ENCODE peak calls at places on chromosomes 7 and 10, in seven cellular contexts. One of them, this sample, is unnamed. For H3K4me1, the result is how much of the 10 kb centered on the place peaks cover.

GRCh38 chr10:15313844-15314243 is 57.2 kb downstream of the FAM171A1 start:
- DNase-seq in colonic mucosa: no peak
- DNase-seq in left ventricle myocardium inferior: no peak
- DNase-seq in SK-N-SH: peak
- DNase-seq in GM23338: no peak
- DNase-seq in IMR-90: no peak
- DNase-seq in breast epithelium: no peak
- DNase-seq in this sample: peak

GRCh38 chr7:126483972-126484371 is 768.8 kb downstream of the GRM8 start:
- DNase-seq in GM23338: no peak
- DNase-seq in IMR-90: no peak
- DNase-seq in colonic mucosa: no peak
- DNase-seq in breast epithelium: no peak
- DNase-seq in left ventricle myocardium inferior: no peak
- DNase-seq in SK-N-SH: peak
- DNase-seq in this sample: peak

GRCh38 chr7:137421389-137421788 is 77.9 kb upstream of the PTN start:
- DNase-seq in IMR-90: peak
- DNase-seq in SK-N-SH: no peak
- DNase-seq in colonic mucosa: no peak
- DNase-seq in breast epithelium: no peak
- DNase-seq in GM23338: no peak
- DNase-seq in left ventricle myocardium inferior: no peak
- DNase-seq in this sample: no peak

GRCh38 chr7:18408461-18408860 is 87.1 kb upstream of the HDAC9 start:
- DNase-seq in breast epithelium: no peak
- DNase-seq in colonic mucosa: no peak
- DNase-seq in GM23338: peak
- DNase-seq in SK-N-SH: no peak
- DNase-seq in left ventricle myocardium inferior: no peak
- DNase-seq in IMR-90: peak
- DNase-seq in this sample: no peak

GRCh38 chr10:50294582-50294981 is 43.3 kb upstream of the ASAH2 start:
- DNase-seq in colonic mucosa: no peak
- DNase-seq in GM23338: no peak
- DNase-seq in left ventricle myocardium inferior: no peak
- DNase-seq in IMR-90: no peak
- DNase-seq in SK-N-SH: no peak
- DNase-seq in breast epithelium: no peak
- DNase-seq in this sample: no peak

GRCh38 chr10:25642736-25643135 is 291.3 kb upstream of the MYO3A start:
- DNase-seq in IMR-90: no peak
- DNase-seq in GM23338: no peak
- DNase-seq in SK-N-SH: no peak
- DNase-seq in breast epithelium: no peak
- DNase-seq in colonic mucosa: no peak
- DNase-seq in left ventricle myocardium inferior: no peak
- DNase-seq in this sample: no peak

GRCh38 chr7:64879097-64879730 is 23.9 kb upstream of the ZNF273 start:
- DNase-seq in IMR-90: no peak
- DNase-seq in left ventricle myocardium inferior: no peak
- DNase-seq in breast epithelium: no peak
- DNase-seq in colonic mucosa: peak
- DNase-seq in GM23338: no peak
- DNase-seq in SK-N-SH: peak
- DNase-seq in this sample: no peak

GRCh38 chr7:20787658-20788057 is 972 bp upstream of the SP8 start:
- DNase-seq in GM23338: peak
- DNase-seq in SK-N-SH: no peak
- DNase-seq in breast epithelium: no peak
- DNase-seq in colonic mucosa: no peak
- DNase-seq in IMR-90: no peak
- DNase-seq in left ventricle myocardium inferior: no peak
- DNase-seq in this sample: no peak

GRCh38 chr7:1062296-1063294 is 18.2 kb downstream of the GPR146 start:
- DNase-seq in SK-N-SH: no peak
- DNase-seq in GM23338: no peak
- DNase-seq in left ventricle myocardium inferior: no peak
- DNase-seq in IMR-90: no peak
- DNase-seq in colonic mucosa: no peak
- DNase-seq in breast epithelium: no peak
- DNase-seq in this sample: no peak

GRCh38 chr10:26481914-26482550 is 43.9 kb downstream of the APBB1IP start:
- DNase-seq in breast epithelium: no peak
- DNase-seq in IMR-90: no peak
- DNase-seq in GM23338: no peak
- DNase-seq in left ventricle myocardium inferior: no peak
- DNase-seq in colonic mucosa: no peak
- DNase-seq in SK-N-SH: no peak
- DNase-seq in this sample: no peak

GRCh38 chr10:78184851-78185692 is 151.4 kb downstream of the RPS24 start:
- DNase-seq in GM23338: no peak
- DNase-seq in breast epithelium: no peak
- DNase-seq in colonic mucosa: no peak
- DNase-seq in SK-N-SH: no peak
- DNase-seq in left ventricle myocardium inferior: no peak
- DNase-seq in IMR-90: peak
- DNase-seq in this sample: no peak

GRCh38 chr10:45480294-45480693 is 106.3 kb downstream of the ALOX5 start:
- DNase-seq in colonic mucosa: no peak
- DNase-seq in breast epithelium: no peak
- DNase-seq in SK-N-SH: no peak
- DNase-seq in GM23338: no peak
- DNase-seq in left ventricle myocardium inferior: no peak
- DNase-seq in IMR-90: no peak
- DNase-seq in this sample: no peak

GRCh38 chr7:131107343-131108211 is 220.1 kb upstream of the MKLN1 start:
- DNase-seq in colonic mucosa: peak
- DNase-seq in left ventricle myocardium inferior: peak
- DNase-seq in SK-N-SH: peak
- DNase-seq in IMR-90: peak
- DNase-seq in GM23338: peak
- DNase-seq in breast epithelium: peak
- DNase-seq in this sample: peak
- TF ChIP-seq CTCF in colonic mucosa: no peak
- TF ChIP-seq CTCF in left ventricle myocardium inferior: no peak
- TF ChIP-seq CTCF in SK-N-SH: no peak
- TF ChIP-seq CTCF in IMR-90: no peak
- TF ChIP-seq CTCF in GM23338: no peak
- TF ChIP-seq CTCF in breast epithelium: no peak
- TF ChIP-seq CTCF in this sample: no peak

DNA sequence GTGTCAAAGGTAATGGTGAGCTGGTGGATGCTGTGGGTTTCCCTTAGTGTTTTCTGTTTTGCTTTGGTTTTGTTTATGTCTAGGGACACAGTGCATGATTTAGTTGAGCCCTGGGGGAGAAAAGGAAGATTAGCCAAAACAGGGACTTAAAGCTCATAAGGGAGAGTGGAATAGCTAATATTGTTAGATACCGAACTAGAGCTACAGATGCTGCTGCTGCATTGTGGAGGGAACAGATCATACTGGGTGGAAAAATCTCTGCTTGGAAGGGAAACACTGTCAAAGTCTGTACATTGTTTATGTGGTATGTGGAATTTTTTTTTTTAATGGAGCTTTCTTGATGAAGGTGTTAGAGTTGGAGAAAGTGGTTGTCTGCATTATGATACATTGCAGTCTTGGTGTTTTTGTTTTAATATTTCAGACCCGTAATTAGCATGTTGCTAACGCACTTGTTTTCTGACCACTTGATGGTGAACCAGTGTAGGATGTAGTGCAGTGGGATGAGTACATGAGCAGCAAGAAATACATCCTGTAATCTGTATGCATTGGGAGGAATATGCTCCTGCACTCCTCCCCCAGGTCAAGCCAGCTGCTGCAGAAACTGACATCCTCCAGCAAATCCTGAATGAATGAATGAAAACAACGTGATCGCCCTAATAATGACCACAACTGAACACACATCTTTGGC is 2.2 kb downstream of the GLCCI1 start:
- DNase-seq in left ventricle myocardium inferior: no peak
- DNase-seq in SK-N-SH: peak
- DNase-seq in GM23338: no peak
- DNase-seq in IMR-90: peak
- DNase-seq in breast epithelium: no peak
- DNase-seq in colonic mucosa: peak
- DNase-seq in this sample: peak
- H3K4me3 ChIP-seq in left ventricle myocardium inferior: peak
- H3K4me3 ChIP-seq in SK-N-SH: peak
- H3K4me3 ChIP-seq in GM23338: peak
- H3K4me3 ChIP-seq in IMR-90: peak
- H3K4me3 ChIP-seq in breast epithelium: peak
- H3K4me3 ChIP-seq in colonic mucosa: peak
- H3K4me3 ChIP-seq in this sample: peak

GRCh38 chr7:2803342-2803692 is 40.8 kb downstream of the GNA12 start:
- DNase-seq in colonic mucosa: no peak
- DNase-seq in GM23338: no peak
- DNase-seq in left ventricle myocardium inferior: no peak
- DNase-seq in IMR-90: no peak
- DNase-seq in SK-N-SH: no peak
- DNase-seq in breast epithelium: no peak
- DNase-seq in this sample: no peak
- H3K4me1 ChIP-seq in colonic mucosa: under half
- H3K4me1 ChIP-seq in GM23338: half or more
- H3K4me1 ChIP-seq in left ventricle myocardium inferior: half or more
- H3K4me1 ChIP-seq in IMR-90: under half
- H3K4me1 ChIP-seq in SK-N-SH: under half
- H3K4me1 ChIP-seq in breast epithelium: under half
- H3K4me1 ChIP-seq in this sample: under half

DNA sequence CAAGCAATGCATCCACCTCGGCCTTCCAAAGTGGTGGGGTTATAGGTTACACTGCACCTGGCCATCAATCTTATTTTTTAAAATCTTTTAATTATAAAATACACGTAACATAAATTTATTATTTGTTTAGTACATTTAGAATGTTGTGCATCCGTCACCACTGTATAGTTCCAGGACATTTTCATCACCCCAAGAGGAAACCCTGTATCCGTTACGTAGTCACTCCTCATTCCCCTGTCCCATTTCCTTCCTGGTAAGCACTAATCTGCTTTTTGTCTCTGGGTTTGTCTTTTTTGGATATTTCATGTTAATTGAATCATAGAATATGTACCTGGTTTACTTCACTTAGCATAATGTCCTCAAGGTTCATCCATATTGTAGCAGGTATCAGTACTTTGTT is 51.2 kb downstream of the MAPK8 start:
- DNase-seq in SK-N-SH: no peak
- DNase-seq in breast epithelium: no peak
- DNase-seq in IMR-90: no peak
- DNase-seq in GM23338: no peak
- DNase-seq in left ventricle myocardium inferior: no peak
- DNase-seq in colonic mucosa: no peak
- DNase-seq in this sample: no peak
- TF ChIP-seq CTCF in SK-N-SH: no peak
- TF ChIP-seq CTCF in breast epithelium: no peak
- TF ChIP-seq CTCF in IMR-90: no peak
- TF ChIP-seq CTCF in GM23338: no peak
- TF ChIP-seq CTCF in left ventricle myocardium inferior: no peak
- TF ChIP-seq CTCF in colonic mucosa: no peak
- TF ChIP-seq CTCF in this sample: no peak

GRCh38 chr7:25964483-25964961 is 187.5 kb upstream of the NFE2L3 start:
- DNase-seq in colonic mucosa: no peak
- DNase-seq in GM23338: no peak
- DNase-seq in left ventricle myocardium inferior: no peak
- DNase-seq in breast epithelium: no peak
- DNase-seq in SK-N-SH: no peak
- DNase-seq in IMR-90: no peak
- DNase-seq in this sample: no peak

GRCh38 chr7:25968205-25968993 is 183.6 kb upstream of the NFE2L3 start:
- DNase-seq in breast epithelium: no peak
- DNase-seq in left ventricle myocardium inferior: no peak
- DNase-seq in SK-N-SH: no peak
- DNase-seq in GM23338: no peak
- DNase-seq in IMR-90: no peak
- DNase-seq in colonic mucosa: no peak
- DNase-seq in this sample: no peak

GRCh38 chr7:25967278-25968204 is 184.5 kb upstream of the NFE2L3 start:
- DNase-seq in breast epithelium: no peak
- DNase-seq in colonic mucosa: no peak
- DNase-seq in IMR-90: no peak
- DNase-seq in GM23338: no peak
- DNase-seq in SK-N-SH: no peak
- DNase-seq in left ventricle myocardium inferior: no peak
- DNase-seq in this sample: no peak

GRCh38 chr7:25965405-25966123 is 186.4 kb upstream of the NFE2L3 start:
- DNase-seq in IMR-90: no peak
- DNase-seq in left ventricle myocardium inferior: no peak
- DNase-seq in colonic mucosa: peak
- DNase-seq in SK-N-SH: no peak
- DNase-seq in breast epithelium: no peak
- DNase-seq in GM23338: no peak
- DNase-seq in this sample: no peak

DNA sequence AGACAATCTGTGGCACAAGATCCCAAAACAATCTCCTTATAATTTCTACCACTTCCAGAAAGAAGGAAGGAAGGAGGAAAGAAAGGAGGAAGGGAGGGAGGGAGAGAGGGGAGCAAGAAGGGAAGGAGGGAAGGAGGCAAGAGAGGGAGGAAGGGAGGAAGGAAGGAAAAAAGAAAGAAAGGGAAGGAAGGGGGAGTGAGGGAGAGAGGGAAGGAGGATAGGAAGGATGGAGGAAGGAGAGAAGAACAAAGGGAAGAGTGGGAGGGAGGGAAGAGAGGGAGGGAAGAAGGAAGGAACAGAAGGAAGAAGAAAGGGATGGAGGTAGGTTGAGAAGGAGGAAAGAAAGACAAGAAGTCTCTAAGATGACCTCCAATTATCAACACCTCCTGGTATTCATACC is 185.5 kb upstream of the NFE2L3 start:
- DNase-seq in left ventricle myocardium inferior: no peak
- DNase-seq in colonic mucosa: no peak
- DNase-seq in SK-N-SH: no peak
- DNase-seq in IMR-90: no peak
- DNase-seq in GM23338: no peak
- DNase-seq in breast epithelium: no peak
- DNase-seq in this sample: no peak
- H3K4me3 ChIP-seq in left ventricle myocardium inferior: no peak
- H3K4me3 ChIP-seq in colonic mucosa: no peak
- H3K4me3 ChIP-seq in SK-N-SH: no peak
- H3K4me3 ChIP-seq in IMR-90: no peak
- H3K4me3 ChIP-seq in GM23338: no peak
- H3K4me3 ChIP-seq in breast epithelium: no peak
- H3K4me3 ChIP-seq in this sample: no peak

DNA sequence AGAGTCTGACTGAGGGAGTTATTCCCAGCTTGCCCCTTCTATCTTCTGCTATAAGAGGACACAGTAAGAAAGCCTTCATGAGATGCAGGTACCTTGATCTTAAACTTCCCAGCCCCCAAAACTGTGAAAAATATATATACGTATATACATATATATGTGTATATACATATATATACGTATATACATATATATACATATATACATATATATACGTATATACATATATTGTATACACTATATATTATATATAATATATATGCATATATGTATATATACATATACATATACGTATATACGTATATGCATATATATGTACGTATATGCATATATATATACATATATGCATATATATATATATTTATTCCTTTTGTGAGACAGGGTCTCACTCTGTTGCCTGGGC is 17.7 kb downstream of the EZH2 start:
- DNase-seq in IMR-90: no peak
- DNase-seq in breast epithelium: no peak
- DNase-seq in colonic mucosa: no peak
- DNase-seq in SK-N-SH: no peak
- DNase-seq in GM23338: no peak
- DNase-seq in left ventricle myocardium inferior: no peak
- DNase-seq in this sample: no peak
- H3K4me1 ChIP-seq in IMR-90: under half
- H3K4me1 ChIP-seq in breast epithelium: under half
- H3K4me1 ChIP-seq in colonic mucosa: under half
- H3K4me1 ChIP-seq in SK-N-SH: under half
- H3K4me1 ChIP-seq in GM23338: under half
- H3K4me1 ChIP-seq in left ventricle myocardium inferior: under half
- H3K4me1 ChIP-seq in this sample: under half

GRCh38 chr10:89644691-89644966 is 413 bp downstream of the PANK1 start:
- DNase-seq in IMR-90: no peak
- DNase-seq in GM23338: no peak
- DNase-seq in left ventricle myocardium inferior: no peak
- DNase-seq in SK-N-SH: no peak
- DNase-seq in colonic mucosa: no peak
- DNase-seq in breast epithelium: no peak
- DNase-seq in this sample: peak
- TF ChIP-seq CTCF in IMR-90: no peak
- TF ChIP-seq CTCF in GM23338: no peak
- TF ChIP-seq CTCF in left ventricle myocardium inferior: no peak
- TF ChIP-seq CTCF in SK-N-SH: no peak
- TF ChIP-seq CTCF in colonic mucosa: no peak
- TF ChIP-seq CTCF in breast epithelium: no peak
- TF ChIP-seq CTCF in this sample: no peak

This sample was measured in BE2C.